ENCODE peak calls at places on chromosomes 7 and 10, in nine cellular contexts. D, C, F, W, N, O, K, X and I are unnamed samples.

GRCh38 chr10:73589538-73590126 is 1.5 kb downstream of the USP54 start:
- DNase-seq in D (no peak), N (no peak), K (no peak), O (peak; percentile 15), X (no peak), F (no peak), C (no peak), W (no peak), I (no peak)

GRCh38 chr7:155845226-155845625 is 33.0 kb upstream of the SHH start:
- DNase-seq in C (no peak), K (no peak), D (no peak), O (no peak), W (no peak), X (no peak), N (no peak), F (no peak), I (no peak)

GRCh38 chr7:47180268-47180826 is 401.6 kb downstream of the TNS3 start:
- DNase-seq in D (peak; percentile 24), N (peak; percentile 77), F (peak; percentile 59), O (peak; percentile 45), X (peak; percentile 33), C (no peak), K (no peak), W (peak; percentile 43), I (peak; percentile 59)

GRCh38 chr10:49225218-49225876 is 37.2 kb upstream of the TMEM273 start:
- DNase-seq in K (no peak), D (no peak), N (no peak), C (no peak), F (no peak), W (no peak), O (no peak), X (no peak), I (no peak)

GRCh38 chr10:31490858-31491504 is 172.0 kb downstream of the ZEB1 start:
- DNase-seq in C (no peak), O (peak; percentile 46), K (no peak), F (no peak), W (no peak), X (peak; percentile 8), D (no peak), N (peak; percentile 63), I (peak; percentile 60)

GRCh38 chr10:72330059-72330426 is 24.7 kb downstream of the DNAJB12 start:
- DNase-seq in C (no peak), N (no peak), D (no peak), W (no peak), O (no peak), F (no peak), K (no peak), X (no peak), I (no peak)

GRCh38 chr10:77416327-77417135 is 221.1 kb downstream of the KCNMA1 start:
- DNase-seq in W (no peak), O (peak; percentile 95), K (no peak), C (no peak), N (peak; percentile 88), D (peak; percentile 86), F (no peak), X (no peak), I (peak; percentile 96)

GRCh38 chr7:26853788-26854393 is 10.5 kb downstream of the SKAP2 start:
- DNase-seq in X (peak; percentile 31), O (peak; percentile 51), C (no peak), W (no peak), F (no peak), N (peak; percentile 78), D (no peak), K (no peak), I (peak; percentile 38)

GRCh38 chr7:64045301-64046040 is at the start of gene ZNF727:
- DNase-seq in F (no peak), O (no peak), K (peak; percentile 88), D (no peak), C (no peak), W (no peak), X (no peak), N (no peak), I (no peak)

DNA sequence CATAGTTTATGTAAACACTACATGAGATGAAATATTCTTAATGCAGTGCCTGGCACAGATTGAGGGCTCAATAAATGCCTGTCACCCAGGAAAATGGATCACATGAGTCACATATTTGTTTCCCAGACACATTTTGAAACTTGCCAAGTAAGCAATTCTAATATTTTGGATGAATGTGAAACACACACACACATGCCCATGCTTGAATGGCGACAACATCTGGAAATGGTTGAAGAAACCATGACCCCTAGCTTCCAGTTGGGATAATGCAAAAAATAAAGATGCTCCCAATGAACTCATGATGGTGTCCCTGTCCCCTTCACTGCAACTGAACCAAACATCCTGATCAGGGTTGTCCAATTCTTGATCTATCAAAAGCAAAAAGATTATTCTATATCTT is 797.3 kb downstream of the XPNPEP1 start:
- DNase-seq in W (no peak), X (no peak), N (no peak), C (no peak), D (no peak), F (no peak), K (no peak), O (no peak), I (no peak)
- TF ChIP-seq CTCF in W (no peak), X (no peak), N (no peak), C (no peak), D (no peak), F (no peak), K (no peak), O (no peak), I (peak; percentile 27)

DNA sequence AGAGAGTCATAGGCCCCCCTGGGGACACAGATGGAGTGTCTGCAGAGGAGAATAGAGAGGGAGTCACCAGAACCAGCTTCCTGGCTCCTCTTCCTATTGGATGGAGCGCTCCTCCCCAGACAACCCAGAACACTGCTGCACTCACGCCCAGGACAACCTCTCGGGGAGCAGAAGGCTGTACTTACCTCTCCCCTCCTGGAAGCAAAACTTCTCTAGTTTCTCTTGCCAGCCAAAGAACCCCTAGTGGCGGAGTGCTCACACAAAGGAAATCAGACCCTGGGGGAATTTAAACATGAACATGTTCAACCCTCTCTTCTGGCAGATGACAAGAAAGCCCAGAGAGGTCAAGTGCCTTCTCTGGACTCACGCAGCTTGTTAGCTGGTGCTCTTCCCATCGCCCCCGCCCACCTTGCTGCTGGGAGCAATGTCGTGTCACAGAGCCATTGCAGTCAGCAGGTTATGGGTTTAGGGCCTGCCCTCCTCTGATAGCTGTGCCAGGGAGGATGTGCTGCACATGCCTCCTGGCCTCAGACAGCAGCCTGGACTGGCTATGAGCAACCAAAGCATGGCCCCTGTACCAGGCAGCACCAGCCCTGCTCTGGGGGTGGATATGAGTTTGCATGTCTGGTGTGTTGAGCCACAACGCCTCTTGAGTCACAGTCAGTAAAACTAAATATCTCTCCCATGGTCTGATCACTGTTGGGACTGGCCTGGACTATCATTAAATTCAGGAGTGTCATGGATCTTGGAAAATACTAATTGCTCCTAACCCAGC is 84.4 kb downstream of the SLIT1 start:
- DNase-seq in F (no peak), C (no peak), X (no peak), K (no peak), O (no peak), D (no peak), W (no peak), N (no peak), I (no peak)
- TF ChIP-seq CTCF in F (no peak), C (no peak), X (peak; percentile 2), K (no peak), O (no peak), D (no peak), W (no peak), N (no peak), I (peak; percentile 14)

GRCh38 chr10:14200645-14201534 is 129.8 kb downstream of the FRMD4A start:
- DNase-seq in N (no peak), K (no peak), D (no peak), F (peak; percentile 80), W (no peak), C (no peak), O (peak; percentile 42), X (no peak), I (no peak)
- TF ChIP-seq CTCF in N (peak; percentile 36), K (no peak), D (no peak), F (peak; percentile 81), W (peak; percentile 18), C (no peak), O (peak; percentile 32), X (peak; percentile 49), I (peak; percentile 44)

GRCh38 chr10:130708465-130708864 is 572.3 kb downstream of the GLRX3 start:
- DNase-seq in D (no peak), X (no peak), W (no peak), F (no peak), C (no peak), N (no peak), K (peak; percentile 33), O (no peak), I (no peak)

GRCh38 chr10:130711072-130711471 is 574.9 kb downstream of the GLRX3 start:
- DNase-seq in D (no peak), X (no peak), O (no peak), W (no peak), N (no peak), F (no peak), K (peak; percentile 32), C (no peak), I (no peak)

GRCh38 chr10:130709415-130709814 is 573.2 kb downstream of the GLRX3 start:
- DNase-seq in O (no peak), F (no peak), X (no peak), N (no peak), K (no peak), C (no peak), D (no peak), W (no peak), I (no peak)

GRCh38 chr10:130713105-130713504 is 576.9 kb downstream of the GLRX3 start:
- DNase-seq in C (no peak), N (no peak), F (no peak), W (no peak), O (no peak), X (no peak), D (no peak), K (peak; percentile 21), I (no peak)

DNA sequence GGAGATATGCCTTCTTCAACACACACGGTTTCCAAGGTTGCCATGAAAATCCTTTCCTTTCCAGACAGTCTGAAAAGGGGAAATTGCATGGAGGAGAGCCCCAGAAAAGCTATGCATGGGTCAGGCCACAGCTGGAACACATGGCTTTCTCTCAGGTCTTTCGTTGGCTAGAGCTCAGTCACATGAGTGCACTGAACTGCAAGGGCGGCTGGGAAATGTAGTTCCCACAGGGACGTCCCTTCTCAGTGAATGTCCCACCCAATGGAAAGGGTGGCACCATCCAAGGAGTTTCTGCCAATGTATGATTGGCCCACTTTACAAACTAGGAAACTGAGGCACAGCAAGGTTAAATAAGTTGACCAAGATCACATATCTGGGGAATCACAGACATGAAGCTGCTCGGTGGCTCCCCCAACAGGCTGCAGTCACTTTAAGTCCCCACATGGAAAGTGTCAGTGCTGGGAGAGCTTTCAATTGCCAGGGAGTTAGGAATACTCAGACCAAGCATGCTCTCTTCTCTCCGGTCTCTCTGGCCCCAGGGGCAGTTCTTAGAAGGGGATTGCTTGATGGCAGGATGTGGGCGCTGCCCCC is 571.3 kb downstream of the GLRX3 start:
- DNase-seq in X (no peak), K (no peak), O (no peak), D (no peak), W (no peak), C (no peak), F (no peak), N (no peak), I (no peak)
- TF ChIP-seq CTCF in X (no peak), K (no peak), O (no peak), D (no peak), W (no peak), C (no peak), F (no peak), N (no peak), I (no peak)

GRCh38 chr7:43926193-43927043 is at the start of gene UBE2D4:
- DNase-seq in D (no peak), K (peak; percentile 93), F (peak; percentile 77), W (peak; percentile 94), O (peak; percentile 65), X (peak; percentile 71), C (peak; percentile 84), N (peak; percentile 52), I (peak; percentile 57)
- TF ChIP-seq CTCF in D (no peak), K (no peak), F (no peak), W (peak; percentile 10), O (no peak), X (no peak), C (no peak), N (no peak), I (peak; percentile 20)